ENCODE peak calls at places on chromosome 15, in six cellular contexts. Z is heart left ventricle; A is aorta; J is neuronal stem cell; M is naive thymus-derived CD4-positive, alpha-beta T cell; B is pancreas. V is an unnamed sample.

GRCh38 chr15:57537072-57537471 is 54.6 kb upstream of the MYZAP start:
- DNase-seq in A (peak; percentile 90), M (no peak), B (peak; percentile 50), Z (no peak), J (peak; percentile 31), V (no peak)

GRCh38 chr15:43974852-43975251 is 148.1 kb downstream of the WDR76 start:
- DNase-seq in B (no peak), A (no peak), Z (no peak), M (no peak), J (peak; percentile 69), V (no peak)

GRCh38 chr15:65042776-65043322 is 2.3 kb upstream of the SLC51B start:
- DNase-seq in M (no peak), B (no peak), A (no peak), Z (no peak), J (no peak), V (no peak)

GRCh38 chr15:73957785-73958184 is 31.5 kb downstream of the LOXL1 start:
- DNase-seq in Z (no peak), J (no peak), M (no peak), A (peak; percentile 11), B (no peak), V (no peak)

GRCh38 chr15:68775671-68776476 is 44.8 kb downstream of the ANP32A start:
- DNase-seq in Z (peak; percentile 87), M (no peak), A (peak; percentile 91), J (no peak), B (no peak), V (no peak)

GRCh38 chr15:82921242-82921641 is 31.3 kb downstream of the HOMER2 start:
- DNase-seq in J (no peak), B (no peak), A (no peak), M (no peak), Z (no peak), V (no peak)

GRCh38 chr15:75648156-75649000 is 666 bp downstream of the SNX33 start:
- DNase-seq in M (no peak), A (peak; percentile 87), B (no peak), Z (no peak), J (peak; percentile 72), V (no peak)

GRCh38 chr15:80564056-80564455 is 131.1 kb upstream of the ABHD17C start:
- DNase-seq in B (no peak), A (no peak), J (no peak), M (no peak), Z (no peak), V (no peak)

GRCh38 chr15:75130597-75131268 is 70.9 kb upstream of the C15orf39 start:
- DNase-seq in B (no peak), J (no peak), A (peak; percentile 5), Z (no peak), M (no peak), V (peak; percentile 18)

GRCh38 chr15:65517866-65518207 is 348 bp upstream of the DPP8 start:
- DNase-seq in B (no peak), A (no peak), J (no peak), M (no peak), Z (no peak), V (no peak)

GRCh38 chr15:31867536-31868442 is 162.5 kb upstream of the CHRNA7 start:
- DNase-seq in J (peak; percentile 63), M (no peak), B (peak; percentile 35), A (no peak), Z (peak; percentile 76), V (peak; percentile 61)

GRCh38 chr15:57509121-57509520 is 82.6 kb upstream of the MYZAP start:
- DNase-seq in J (peak; percentile 47), A (no peak), M (no peak), Z (peak; percentile 61), B (no peak), V (no peak)

GRCh38 chr15:82804575-82804949 is 1.3 kb downstream of the FSD2 start:
- DNase-seq in M (no peak), B (no peak), J (no peak), A (no peak), Z (no peak), V (no peak)

GRCh38 chr15:55267401-55268053 is 22.1 kb downstream of the RAB27A start:
- DNase-seq in Z (peak; percentile 74), B (peak; percentile 45), A (no peak), J (no peak), M (peak; percentile 68), V (peak; percentile 70)

GRCh38 chr15:67164401-67164791 is 90.1 kb downstream of the AAGAB start:
- DNase-seq in Z (no peak), A (no peak), M (no peak), J (no peak), B (no peak), V (no peak)

GRCh38 chr15:81255596-81255995 is 58.9 kb downstream of the IL16 start:
- DNase-seq in Z (no peak), B (no peak), J (no peak), A (no peak), M (no peak), V (no peak)

GRCh38 chr15:57153140-57153539 is 223.2 kb upstream of the CGNL1 start:
- DNase-seq in M (no peak), Z (no peak), B (no peak), J (no peak), A (no peak), V (no peak)

GRCh38 chr15:80317389-80318169 is 65.6 kb upstream of the CTXND1 start:
- DNase-seq in Z (no peak), J (no peak), A (no peak), B (no peak), M (no peak), V (no peak)

GRCh38 chr15:86183765-86184491 is 104.3 kb downstream of the AGBL1 start:
- DNase-seq in B (no peak), J (no peak), M (no peak), A (no peak), Z (no peak), V (no peak)

GRCh38 chr15:63218114-63218808 is 28.9 kb downstream of the RAB8B start:
- DNase-seq in A (no peak), M (no peak), J (no peak), Z (no peak), B (no peak), V (no peak)

GRCh38 chr15:65576669-65577068 is 34.3 kb downstream of the INTS14 start:
- DNase-seq in A (no peak), Z (no peak), B (no peak), M (no peak), J (no peak), V (no peak)

GRCh38 chr15:38517312-38517711 is 47.3 kb downstream of the RASGRP1 start:
- DNase-seq in J (no peak), M (no peak), B (no peak), A (no peak), Z (no peak), V (no peak)

GRCh38 chr15:55915221-55915620 is 78.2 kb downstream of the NEDD4 start:
- DNase-seq in Z (no peak), M (no peak), A (no peak), B (no peak), J (no peak), V (no peak)

GRCh38 chr15:39783244-39783820 is 691 bp upstream of the FSIP1 start:
- DNase-seq in Z (no peak), M (no peak), A (no peak), J (no peak), B (no peak), V (peak; percentile 29)

GRCh38 chr15:98151098-98151497 is 190.6 kb downstream of the ARRDC4 start:
- DNase-seq in J (no peak), M (no peak), Z (no peak), B (no peak), A (no peak), V (no peak)

GRCh38 chr15:57655809-57656208 is 50.7 kb upstream of the POLR2M start:
- DNase-seq in Z (no peak), J (no peak), B (no peak), M (no peak), A (no peak), V (no peak)

GRCh38 chr15:55909036-55909811 is 84.2 kb downstream of the NEDD4 start:
- DNase-seq in J (no peak), B (no peak), M (no peak), A (no peak), Z (no peak), V (no peak)

GRCh38 chr15:90882781-90883525 is 1.4 kb upstream of the FES start:
- DNase-seq in M (no peak), B (no peak), J (no peak), Z (peak; percentile 69), A (no peak), V (no peak)
- H3K4me3 ChIP-seq in M (no peak overlapping the region), B (no peak overlapping the region), J (no peak overlapping the region), Z (peak overlapping the region; percentile 86), A (no peak overlapping the region), V (no peak overlapping the region)

DNA sequence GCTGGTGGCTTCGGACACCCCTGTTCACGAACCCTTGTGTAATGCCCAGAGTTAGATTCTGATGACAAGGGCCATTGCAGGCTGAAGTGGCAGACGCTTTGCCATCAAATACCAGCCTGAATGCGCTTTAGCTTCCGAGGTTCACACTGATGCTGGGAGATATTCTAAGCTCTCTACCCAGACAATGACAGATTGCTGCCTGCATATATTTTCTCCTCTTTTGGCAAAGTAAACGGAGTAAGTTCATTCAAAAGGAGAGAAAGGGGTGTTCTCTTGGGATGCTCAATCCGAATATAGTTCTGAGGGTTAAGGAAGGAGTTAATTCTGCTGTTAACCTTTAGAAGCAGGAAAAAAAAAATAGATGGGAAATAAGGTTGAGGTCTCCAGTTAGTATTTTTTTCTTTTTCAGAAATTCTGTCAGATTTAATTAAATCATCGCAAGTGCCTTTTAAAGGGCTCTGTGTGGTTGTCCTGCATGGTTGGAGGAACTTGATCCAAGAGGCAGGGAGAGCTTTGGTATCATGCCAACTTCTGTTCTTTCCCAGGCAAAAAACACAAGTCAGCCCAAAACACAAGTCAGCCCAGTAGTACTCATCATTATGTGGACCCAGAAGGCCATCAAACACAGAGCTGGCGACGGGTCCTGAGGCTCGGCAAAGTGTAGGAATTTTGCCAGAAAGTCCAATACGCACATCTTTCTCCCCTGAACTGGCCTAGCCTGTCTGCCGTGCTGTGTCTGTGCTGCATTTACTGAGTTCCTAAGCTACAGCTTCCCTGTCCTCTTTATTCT is 70.9 kb upstream of the ST8SIA2 start:
- DNase-seq in B (no peak), A (no peak), J (no peak), M (no peak), Z (no peak), V (no peak)
- H3K27me3 ChIP-seq in B (peaks cover 3% of the 10 kb centered on the region), A (no peaks in the 10 kb centered on the region), J (no peaks in the 10 kb centered on the region), M (no peaks in the 10 kb centered on the region), Z (no peaks in the 10 kb centered on the region), V (no peaks in the 10 kb centered on the region)

GRCh38 chr15:88628018-88628673 is 7.0 kb downstream of the AEN start:
- DNase-seq in A (peak; percentile 52), J (no peak), M (no peak), Z (no peak), B (no peak), V (no peak)
- H3K4me1 ChIP-seq in A (no peaks in the 10 kb centered on the region), J (peaks cover 12% of the 10 kb centered on the region), M (peaks cover 69% of the 10 kb centered on the region), Z (peaks cover 16% of the 10 kb centered on the region), B (peaks cover 23% of the 10 kb centered on the region), V (peaks cover 91% of the 10 kb centered on the region)

DNA sequence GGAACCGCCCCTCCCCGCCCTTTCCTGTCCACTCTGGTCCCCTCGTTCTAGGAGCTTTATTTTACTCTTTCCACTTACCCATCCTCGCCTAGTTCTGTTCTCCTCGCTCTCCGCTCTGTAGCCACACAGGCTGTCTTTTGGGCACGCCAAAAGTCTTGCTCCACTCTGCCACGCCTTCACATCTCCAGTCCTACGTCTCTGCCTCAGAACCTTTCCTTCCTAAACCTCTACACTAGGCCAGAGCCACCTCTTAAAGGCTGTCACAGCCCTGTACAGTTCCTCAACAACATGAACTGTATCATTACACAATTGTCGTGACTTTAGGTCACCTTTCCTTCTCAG is 385 bp upstream of the ARPP19 start:
- DNase-seq in J (no peak), Z (no peak), A (no peak), B (no peak), M (no peak), V (no peak)
- H3K4me3 ChIP-seq in J (peak overlapping the region; percentile 36), Z (peak overlapping the region; percentile 80), A (no peak overlapping the region), B (peak overlapping the region; percentile 83), M (peak overlapping the region; percentile 75), V (peak overlapping the region; percentile 32)

GRCh38 chr15:101543431-101543830 is 53.9 kb upstream of the PCSK6 start:
- DNase-seq in M (no peak), J (no peak), Z (no peak), A (no peak), B (no peak), V (no peak)
- H3K27me3 ChIP-seq in M (no peaks in the 10 kb centered on the region), J (no peaks in the 10 kb centered on the region), Z (peaks cover 5% of the 10 kb centered on the region), A (no peaks in the 10 kb centered on the region), B (peaks cover 4% of the 10 kb centered on the region), V (peaks cover 2% of the 10 kb centered on the region)